ENCODE peak calls at places on chromosomes 4 and X, in seven cellular contexts. J is NB4, S is choroid plexus epithelial cell, A is astrocyte of the spinal cord, K is mammary epithelial cell, Y is brain microvascular endothelial cell, B is upper lobe of left lung. R is an unnamed sample.

GRCh38 chr4:150055467-150055866 is 22.8 kb upstream of the DCLK2 start:
- DNase-seq in Y (no peak), S (no peak), B (no peak), J (no peak), K (no peak), A (no peak), R (no peak)

GRCh38 chr4:150310159-150310895 is 232.1 kb downstream of the DCLK2 start:
- DNase-seq in B (no peak), S (peak; percentile 83), J (no peak), A (peak; percentile 72), Y (peak; percentile 77), K (peak; percentile 23), R (no peak)

GRCh38 chr4:6221296-6221850 is 21.0 kb upstream of the JAKMIP1 start:
- DNase-seq in B (no peak), Y (no peak), K (no peak), S (no peak), J (no peak), A (no peak), R (no peak)

GRCh38 chr4:121633642-121634041 is 63.1 kb downstream of the ANXA5 start:
- DNase-seq in Y (no peak), J (no peak), B (no peak), A (peak; percentile 6), S (no peak), K (no peak), R (no peak)

GRCh38 chr4:16692493-16692892 is 206.0 kb downstream of the LDB2 start:
- DNase-seq in B (no peak), K (no peak), S (peak; percentile 50), A (no peak), J (no peak), Y (no peak), R (no peak)

GRCh38 chr4:157389751-157390150 is 169.2 kb downstream of the GRIA2 start:
- DNase-seq in J (no peak), A (peak; percentile 5), Y (no peak), K (no peak), S (no peak), B (no peak), R (no peak)

GRCh38 chr4:154822775-154823174 is 41.7 kb downstream of the RBM46 start:
- DNase-seq in B (no peak), S (peak; percentile 42), K (peak; percentile 67), Y (no peak), J (no peak), A (peak; percentile 74), R (peak; percentile 2)

GRCh38 chrX:49878834-49879655 is at the start of gene USP27X:
- DNase-seq in Y (peak; percentile 74), J (peak; percentile 76), B (peak; percentile 78), S (peak; percentile 83), A (peak; percentile 88), K (peak; percentile 75), R (peak; percentile 28)

GRCh38 chr4:38177035-38177791 is 217.0 kb downstream of the PTTG2 start:
- DNase-seq in A (peak; percentile 67), Y (peak; percentile 53), S (peak; percentile 80), B (peak; percentile 50), J (peak; percentile 77), K (no peak), R (no peak)

GRCh38 chr4:79651516-79651915 is 243.5 kb upstream of the GK2 start:
- DNase-seq in K (no peak), S (peak; percentile 38), B (no peak), J (no peak), A (no peak), Y (peak; percentile 54), R (no peak)

GRCh38 chr4:88219099-88219498 is 60.7 kb upstream of the ABCG2 start:
- DNase-seq in J (peak; percentile 65), A (peak; percentile 60), S (peak; percentile 80), Y (no peak), B (no peak), K (peak; percentile 34), R (no peak)

GRCh38 chr4:48777739-48778138 is 2.3 kb downstream of the FRYL start:
- DNase-seq in S (no peak), A (no peak), B (no peak), J (no peak), Y (no peak), K (no peak), R (no peak)

GRCh38 chrX:119726900-119727555 is 31.4 kb upstream of the SOWAHD start:
- DNase-seq in S (no peak), Y (no peak), B (no peak), J (peak; percentile 82), A (no peak), K (peak; percentile 34), R (no peak)

GRCh38 chrX:13647709-13648212 is 5.2 kb upstream of the TCEANC start:
- DNase-seq in K (no peak), Y (peak; percentile 83), S (peak; percentile 77), A (peak; percentile 55), J (peak; percentile 89), B (peak; percentile 68), R (no peak)

GRCh38 chr4:83011779-83012630 is 1.4 kb upstream of the LIN54 start:
- DNase-seq in S (peak; percentile 31), B (peak; percentile 48), A (peak; percentile 24), J (peak; percentile 55), K (peak; percentile 44), Y (peak; percentile 16), R (no peak)

GRCh38 chr4:159455675-159456235 is 352.9 kb downstream of the RAPGEF2 start:
- DNase-seq in K (peak; percentile 32), S (peak; percentile 69), A (peak; percentile 73), J (peak; percentile 41), B (no peak), Y (peak; percentile 62), R (no peak)

GRCh38 chr4:164959896-164960295 is 17.6 kb downstream of the TRIM61 start:
- DNase-seq in Y (peak; percentile 32), A (no peak), B (no peak), K (peak; percentile 75), J (no peak), S (peak; percentile 42), R (no peak)

GRCh38 chr4:95045429-95045828 is 287.7 kb downstream of the BMPR1B start:
- DNase-seq in S (peak; percentile 51), A (no peak), K (peak; percentile 5), B (no peak), Y (no peak), J (no peak), R (no peak)

GRCh38 chr4:77415689-77416088 is 189.9 kb upstream of the CXCL13 start:
- DNase-seq in S (no peak), A (no peak), K (no peak), B (no peak), Y (no peak), J (no peak), R (no peak)

DNA sequence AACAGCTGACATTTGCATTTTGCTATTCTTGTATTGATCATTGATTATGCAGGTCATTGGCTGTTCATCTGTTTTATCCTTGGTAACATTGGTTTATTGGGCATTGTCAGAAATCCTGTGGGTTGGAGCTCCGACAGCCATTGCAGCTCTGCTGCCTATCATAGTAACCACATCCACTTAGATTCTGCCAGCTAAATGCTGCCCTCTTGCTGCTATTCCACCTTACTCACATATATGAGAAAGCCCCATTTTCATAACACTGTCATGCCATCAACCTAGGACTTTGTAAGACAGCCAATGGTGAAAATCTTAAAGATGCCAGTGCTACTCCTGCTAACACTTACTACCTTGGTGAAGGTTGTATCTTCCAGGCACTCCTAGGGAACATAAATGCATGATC is 187.3 kb upstream of the CXCL13 start:
- DNase-seq in Y (no peak), J (peak; percentile 15), K (peak; percentile 21), S (peak; percentile 19), B (no peak), A (no peak), R (no peak)
- TF ChIP-seq CTCF in Y (peak; percentile 44), J (peak; percentile 32), K (peak; percentile 56), S (peak; percentile 29), B (no peak), A (peak; percentile 17), R (peak; percentile 47)

DNA sequence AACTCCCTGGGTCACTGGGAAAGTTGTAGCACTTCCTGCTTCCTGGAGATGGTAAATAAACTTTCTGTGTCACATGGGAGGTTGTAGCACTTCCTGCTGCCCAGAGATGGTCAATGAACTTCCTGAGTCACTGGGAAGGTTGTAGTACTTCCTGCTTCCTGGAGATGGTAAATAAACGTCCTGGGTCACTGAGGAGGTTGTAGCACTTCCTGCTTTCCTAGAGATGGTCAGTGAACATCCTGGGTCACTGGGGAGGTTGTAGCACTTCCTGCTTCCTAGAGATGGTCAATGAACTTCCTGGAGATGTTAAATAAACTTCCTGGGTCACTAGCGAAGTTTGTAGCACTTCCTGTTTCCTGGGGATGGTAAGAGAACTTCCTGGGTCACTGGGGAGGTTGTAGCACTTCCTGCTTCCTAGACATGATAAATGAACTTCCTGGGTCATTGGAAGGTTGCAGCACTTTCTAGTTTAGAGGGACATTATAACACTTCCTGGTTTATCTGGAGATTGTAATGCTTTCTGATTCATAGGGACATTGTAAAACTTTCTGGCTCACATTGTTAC is 62.3 kb upstream of the CD99 start:
- DNase-seq in K (no peak), Y (no peak), S (no peak), B (no peak), J (no peak), A (no peak), R (no peak)
- H3K4me3 ChIP-seq in K (no peak overlapping the region), Y (no peak overlapping the region), S (no peak overlapping the region), B (no peak overlapping the region), J (no peak overlapping the region), A (no peak overlapping the region), R (no peak overlapping the region)

GRCh38 chr4:122827258-122827887 is 742 bp downstream of the FGF2 start:
- DNase-seq in Y (peak; percentile 20), J (peak; percentile 77), A (peak; percentile 50), B (no peak), K (peak; percentile 42), S (peak; percentile 39), R (no peak)
- TF ChIP-seq CTCF in Y (peak; percentile 17), J (no peak), A (peak; percentile 36), B (no peak), K (peak; percentile 16), S (peak; percentile 30), R (no peak)

GRCh38 chr4:1241936-1242505 is 6.9 kb downstream of the CTBP1 start:
- DNase-seq in B (no peak), Y (no peak), K (no peak), S (no peak), A (no peak), J (no peak), R (no peak)

GRCh38 chr4:1244081-1244977 is 4.6 kb downstream of the CTBP1 start:
- DNase-seq in Y (no peak), J (no peak), B (peak; percentile 25), A (no peak), S (no peak), K (no peak), R (no peak)

GRCh38 chr4:1244978-1245471 is 3.9 kb downstream of the CTBP1 start:
- DNase-seq in Y (no peak), A (no peak), S (no peak), K (no peak), B (peak; percentile 20), J (peak; percentile 4), R (no peak)

GRCh38 chr4:1242506-1243450 is 6.2 kb downstream of the CTBP1 start:
- DNase-seq in J (no peak), A (no peak), B (peak; percentile 13), S (no peak), K (no peak), Y (no peak), R (no peak)

DNA sequence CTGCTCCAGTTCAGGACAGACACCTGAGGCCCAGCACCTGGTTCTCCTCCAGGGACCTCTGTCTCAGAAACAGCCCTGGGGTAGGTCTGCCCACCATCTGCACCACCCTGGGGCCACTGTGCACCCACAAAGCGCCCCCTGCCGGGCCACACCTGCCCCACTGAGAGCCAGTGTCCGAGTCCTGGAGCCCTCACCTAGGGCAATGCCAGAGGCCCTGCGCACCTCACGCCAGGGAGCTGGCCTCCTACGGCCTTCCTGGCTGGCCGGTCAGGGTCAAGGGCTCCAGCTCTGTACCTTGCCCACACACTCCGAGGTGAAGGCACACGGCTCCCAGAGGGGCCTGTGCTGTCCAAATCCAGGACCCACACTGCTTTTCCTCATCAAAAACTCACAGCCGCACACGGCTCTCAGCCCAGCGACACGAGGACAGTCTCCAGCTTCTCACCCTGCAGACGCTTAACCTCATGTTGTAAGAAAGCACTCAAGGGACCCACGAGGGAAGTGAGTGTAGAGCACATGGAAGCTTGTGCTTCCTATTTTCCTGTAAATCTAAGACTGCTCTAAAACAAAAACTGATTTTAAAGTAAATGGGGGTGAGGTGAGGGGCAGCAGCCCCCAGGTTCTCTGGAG is 5.4 kb downstream of the CTBP1 start:
- DNase-seq in Y (no peak), J (peak; percentile 67), K (no peak), A (no peak), B (peak; percentile 19), S (no peak), R (no peak)
- H3K4me3 ChIP-seq in Y (no peak overlapping the region), J (no peak overlapping the region), K (no peak overlapping the region), A (no peak overlapping the region), B (no peak overlapping the region), S (no peak overlapping the region), R (no peak overlapping the region)